ENCODE peak calls at places on chromosomes 16 and 17, in eight cellular contexts. G, U, L, W, M, J, D and X are unnamed samples.

GRCh38 chr17:30433514-30433913 is 43.7 kb upstream of the GOSR1 start:
- DNase-seq in G (no peak), U (no peak), L (no peak), W (no peak), M (no peak), J (no peak), D (peak; percentile 58), X (no peak)

GRCh38 chr16:70553175-70553574 is 29.6 kb downstream of the SF3B3 start:
- DNase-seq in G (no peak), U (no peak), L (no peak), W (no peak), M (no peak), J (no peak), D (no peak), X (no peak)

GRCh38 chr16:70159355-70160348 is 13.9 kb upstream of the CLEC18C start:
- DNase-seq in G (peak; percentile 20), U (no peak), L (no peak), W (no peak), M (no peak), J (no peak), D (no peak), X (no peak)

GRCh38 chr17:48546187-48546923 is 1.4 kb upstream of the HOXB2 start:
- DNase-seq in G (peak; percentile 86), U (peak; percentile 62), L (no peak), W (peak; percentile 79), M (peak; percentile 80), J (no peak), D (no peak), X (no peak)

GRCh38 chr17:2124391-2124790 is 69.5 kb downstream of the HIC1 start:
- DNase-seq in G (no peak), U (no peak), L (no peak), W (no peak), M (peak; percentile 39), J (no peak), D (no peak), X (no peak)

GRCh38 chr16:85453-85782 is 7.4 kb downstream of the MPG start:
- DNase-seq in G (no peak), U (no peak), L (no peak), W (peak; percentile 63), M (no peak), J (no peak), D (no peak), X (no peak)

GRCh38 chr16:89721644-89722391 is 481 bp downstream of the ZNF276 start:
- DNase-seq in G (peak; percentile 72), U (peak; percentile 34), L (no peak), W (no peak), M (peak; percentile 52), J (no peak), D (peak; percentile 80), X (peak; percentile 84)

GRCh38 chr17:13777003-13777402 is 175.3 kb upstream of the HS3ST3A1 start:
- DNase-seq in G (no peak), U (no peak), L (no peak), W (no peak), M (no peak), J (no peak), D (no peak), X (no peak)

GRCh38 chr16:8869212-8869987 is 594 bp upstream of the CARHSP1 start:
- DNase-seq in G (no peak), U (no peak), L (no peak), W (no peak), M (peak; percentile 81), J (no peak), D (no peak), X (no peak)

GRCh38 chr16:67346328-67346727 is 19.7 kb downstream of the LRRC36 start:
- DNase-seq in G (no peak), U (no peak), L (no peak), W (no peak), M (no peak), J (no peak), D (no peak), X (no peak)

GRCh38 chr17:17443173-17443572 is 33.6 kb upstream of the MED9 start:
- DNase-seq in G (no peak), U (no peak), L (no peak), W (no peak), M (no peak), J (no peak), D (no peak), X (no peak)

GRCh38 chr16:84643677-84644076 is 4.6 kb upstream of the KLHL36 start:
- DNase-seq in G (no peak), U (no peak), L (no peak), W (no peak), M (no peak), J (no peak), D (no peak), X (no peak)

GRCh38 chr16:48687421-48688038 is 77.5 kb upstream of the N4BP1 start:
- DNase-seq in G (peak; percentile 82), U (peak; percentile 27), L (no peak), W (no peak), M (peak; percentile 88), J (peak; percentile 53), D (peak; percentile 41), X (no peak)

GRCh38 chr16:17565605-17566004 is 94.8 kb upstream of the XYLT1 start:
- DNase-seq in G (no peak), U (no peak), L (no peak), W (no peak), M (no peak), J (no peak), D (no peak), X (no peak)
- TF ChIP-seq CTCF in G (no peak), U (no peak), L (no peak), W (no peak), M (peak; percentile 1), J (no peak), D (no peak), X (no peak)

GRCh38 chr17:750431-751037 is 1.5 kb downstream of the GEMIN4 start:
- DNase-seq in G (no peak), U (no peak), L (no peak), W (no peak), M (no peak), J (no peak), D (no peak), X (no peak)

GRCh38 chr17:752002-752619 is at the start of gene GEMIN4:
- DNase-seq in G (peak; percentile 96), U (peak; percentile 95), L (peak; percentile 70), W (peak; percentile 94), M (peak; percentile 95), J (peak; percentile 100), D (peak; percentile 95), X (peak; percentile 96)

GRCh38 chr17:752620-753219 is 656 bp upstream of the GEMIN4 start:
- DNase-seq in G (no peak), U (peak; percentile 78), L (peak; percentile 46), W (peak; percentile 92), M (peak; percentile 69), J (no peak), D (peak; percentile 81), X (no peak)

GRCh38 chr17:751269-752001 is 629 bp downstream of the GEMIN4 start:
- DNase-seq in G (peak; percentile 35), U (peak; percentile 44), L (no peak), W (peak; percentile 72), M (peak; percentile 33), J (peak; percentile 54), D (peak; percentile 38), X (no peak)

GRCh38 chr17:753407-753806 is 1.3 kb upstream of the GEMIN4 start:
- DNase-seq in G (no peak), U (no peak), L (no peak), W (no peak), M (no peak), J (no peak), D (no peak), X (no peak)
- H3K4me1 ChIP-seq in G (peaks cover 5% of the 10 kb centered on the region), U (no peaks in the 10 kb centered on the region), L (peaks cover 32% of the 10 kb centered on the region), W (peaks cover 26% of the 10 kb centered on the region), M (peaks cover 6% of the 10 kb centered on the region), J (peaks cover 11% of the 10 kb centered on the region), D (peaks cover 6% of the 10 kb centered on the region), X (peaks cover 6% of the 10 kb centered on the region)

GRCh38 chr17:9363440-9364350 is 211.9 kb downstream of the STX8 start:
- DNase-seq in G (no peak), U (no peak), L (no peak), W (no peak), M (no peak), J (no peak), D (no peak), X (no peak)

GRCh38 chr17:9361572-9361955 is 214.1 kb downstream of the STX8 start:
- DNase-seq in G (no peak), U (no peak), L (no peak), W (no peak), M (no peak), J (no peak), D (no peak), X (no peak)

GRCh38 chr17:9368631-9369030 is 207.0 kb downstream of the STX8 start:
- DNase-seq in G (no peak), U (no peak), L (no peak), W (no peak), M (no peak), J (no peak), D (no peak), X (no peak)

GRCh38 chr17:9367186-9367585 is 208.4 kb downstream of the STX8 start:
- DNase-seq in G (peak; percentile 23), U (no peak), L (no peak), W (no peak), M (no peak), J (no peak), D (no peak), X (no peak)

DNA sequence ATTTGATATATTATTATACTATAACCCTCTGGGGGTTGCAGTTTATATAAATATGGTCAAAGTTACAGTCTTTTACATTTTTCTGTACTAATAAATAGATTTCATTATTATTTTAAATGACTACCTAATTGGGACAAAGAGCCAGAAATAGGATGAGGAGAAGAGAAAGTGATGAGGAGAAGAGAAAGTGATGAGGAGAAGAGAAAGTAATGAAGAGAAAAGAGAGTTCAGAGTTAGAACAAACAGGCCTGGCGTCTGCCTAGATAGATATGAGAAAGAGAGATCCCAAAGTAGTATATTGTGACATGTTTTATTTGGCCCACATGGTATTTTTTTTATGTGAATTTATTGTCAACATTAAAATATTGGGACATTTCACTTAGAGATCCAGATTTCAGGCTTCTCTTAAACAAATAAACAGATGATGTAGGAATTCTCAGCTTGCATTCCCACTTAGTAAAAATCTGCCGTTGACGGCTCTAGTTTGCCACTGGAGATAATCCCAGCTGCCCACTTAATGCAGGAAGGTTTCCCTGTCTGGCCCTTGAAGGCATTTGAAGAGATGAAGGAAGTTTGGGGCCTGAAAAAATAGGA is 210.7 kb downstream of the STX8 start:
- DNase-seq in G (no peak), U (no peak), L (no peak), W (no peak), M (no peak), J (no peak), D (no peak), X (no peak)
- TF ChIP-seq CTCF in G (no peak), U (no peak), L (no peak), W (no peak), M (no peak), J (no peak), D (no peak), X (no peak)

DNA sequence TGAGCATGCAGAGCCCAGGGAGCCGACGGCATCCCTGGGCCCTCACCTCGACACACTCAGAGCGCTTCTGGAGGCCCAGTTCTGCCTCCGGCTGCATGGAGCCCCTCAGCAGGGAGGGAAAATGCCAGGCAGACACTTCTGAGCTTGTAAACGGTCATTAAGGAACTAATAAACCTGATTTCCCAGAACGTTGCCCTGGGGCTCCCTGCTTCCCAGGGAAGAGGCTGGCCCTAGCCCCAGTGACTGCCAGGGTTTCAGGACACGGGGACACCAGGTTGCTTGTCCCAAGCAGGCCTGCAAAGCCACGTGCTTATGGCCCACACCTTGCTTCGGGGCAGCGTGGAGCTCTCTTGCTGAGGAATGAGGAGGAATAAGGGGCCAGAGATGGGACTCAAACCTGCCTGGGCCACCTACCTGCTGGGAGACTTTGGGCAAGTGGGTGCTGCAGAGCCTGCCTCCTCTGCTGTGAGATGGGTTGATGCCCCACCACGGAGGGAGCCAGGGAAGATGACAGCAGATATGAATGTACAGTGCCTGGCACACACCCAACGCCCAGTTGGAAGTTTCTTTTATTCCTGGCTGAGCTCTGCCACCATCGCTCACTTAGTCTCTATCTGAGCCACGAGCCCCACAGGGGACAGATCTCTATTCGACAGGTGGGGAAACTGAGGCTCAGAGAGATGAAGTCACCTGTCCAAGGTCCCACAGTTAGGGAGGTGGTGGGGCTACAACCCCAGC is 5.4 kb downstream of the RHBDF2 start:
- DNase-seq in G (no peak), U (no peak), L (no peak), W (no peak), M (no peak), J (peak; percentile 39), D (no peak), X (no peak)
- H3K4me1 ChIP-seq in G (peaks cover 13% of the 10 kb centered on the region), U (no peaks in the 10 kb centered on the region), L (peaks cover 39% of the 10 kb centered on the region), W (peaks cover 21% of the 10 kb centered on the region), M (peaks cover 28% of the 10 kb centered on the region), J (peaks cover 48% of the 10 kb centered on the region), D (peaks cover 5% of the 10 kb centered on the region), X (peaks cover 5% of the 10 kb centered on the region)